ENCODE peak calls at places on chromosomes 4 and X, in eight cellular contexts. R, G, X, E, F, B, K and P are unnamed samples.

GRCh38 chrX:40952855-40953254 is 132.4 kb upstream of the USP9X start:
- DNase-seq in G (no peak), R (peak; percentile 4), B (peak; percentile 2), E (peak; percentile 9), K (no peak), F (no peak), X (peak; percentile 47), P (peak; percentile 3)

GRCh38 chrX:124594017-124594651 is 247.8 kb downstream of the SH2D1A start:
- DNase-seq in G (no peak), B (no peak), R (no peak), X (no peak), E (no peak), F (no peak), K (no peak), P (no peak)

GRCh38 chr4:1721666-1722550 is 587 bp downstream of the TACC3 start:
- DNase-seq in F (no peak), K (no peak), X (no peak), R (no peak), G (no peak), B (no peak), E (no peak), P (no peak)

GRCh38 chrX:78643106-78643505 is 16.0 kb downstream of the RTL3 start:
- DNase-seq in R (no peak), X (no peak), G (no peak), K (no peak), E (no peak), B (no peak), F (no peak), P (no peak)

GRCh38 chr4:26839534-26839951 is 21.1 kb upstream of the STIM2 start:
- DNase-seq in R (no peak), F (no peak), B (no peak), K (no peak), X (no peak), E (peak; percentile 28), G (no peak), P (peak; percentile 15)

GRCh38 chr4:82988323-82988832 is 22.2 kb downstream of the LIN54 start:
- DNase-seq in F (no peak), G (no peak), B (no peak), E (peak; percentile 46), X (no peak), R (no peak), K (no peak), P (peak; percentile 55)

GRCh38 chrX:123971963-123972362 is 10.5 kb downstream of the STAG2 start:
- DNase-seq in B (no peak), E (no peak), R (no peak), G (no peak), X (no peak), F (no peak), K (no peak), P (no peak)

GRCh38 chrX:63664083-63664482 is 120.9 kb downstream of the ARHGEF9 start:
- DNase-seq in K (no peak), X (no peak), F (no peak), R (no peak), G (no peak), B (no peak), E (no peak), P (no peak)

GRCh38 chrX:71978164-71978563 is 67.5 kb downstream of the NHSL2 start:
- DNase-seq in R (no peak), K (no peak), X (no peak), E (no peak), F (no peak), G (no peak), B (no peak), P (no peak)

GRCh38 chr4:17701146-17701859 is 80.1 kb downstream of the FAM184B start:
- DNase-seq in R (no peak), F (no peak), K (no peak), E (no peak), G (no peak), X (no peak), B (no peak), P (no peak)

GRCh38 chr4:30103455-30103854 is 616.7 kb upstream of the PCDH7 start:
- DNase-seq in K (no peak), E (no peak), B (no peak), R (no peak), X (no peak), F (no peak), G (no peak), P (peak; percentile 6)

GRCh38 chr4:52959545-52959944 is 97.4 kb downstream of the RASL11B start:
- DNase-seq in K (no peak), R (no peak), F (no peak), X (no peak), B (no peak), G (no peak), E (peak; percentile 33), P (peak; percentile 70)

GRCh38 chrX:45850197-45850774 is 649.6 kb upstream of the DIPK2B start:
- DNase-seq in K (peak; percentile 35), E (no peak), R (no peak), X (peak; percentile 3), F (no peak), B (no peak), G (no peak), P (no peak)